ENCODE peak calls at places on chromosome X, in four cellular contexts. One of them, this sample, is unnamed. For H3K27me3 and H3K36me3, the result is how much of the 10 kb centered on the place peaks cover.

GRCh38 chrX:40651620-40652223 is 4.4 kb upstream of the CXorf38 start:
- DNase-seq in neuronal stem cell: peak
- DNase-seq in left lung: peak
- DNase-seq in naive thymus-derived CD4-positive, alpha-beta T cell: peak
- DNase-seq in this sample: peak

GRCh38 chrX:10090319-10090718 is 66.5 kb upstream of the CLCN4 start:
- DNase-seq in naive thymus-derived CD4-positive, alpha-beta T cell: no peak
- DNase-seq in left lung: no peak
- DNase-seq in neuronal stem cell: no peak
- DNase-seq in this sample: no peak

GRCh38 chrX:33211356-33212254 is at the start of gene DMD:
- DNase-seq in left lung: peak
- DNase-seq in neuronal stem cell: no peak
- DNase-seq in naive thymus-derived CD4-positive, alpha-beta T cell: no peak
- DNase-seq in this sample: no peak

GRCh38 chrX:133215747-133216146 is 2.4 kb downstream of the TFDP3 start:
- DNase-seq in neuronal stem cell: peak
- DNase-seq in naive thymus-derived CD4-positive, alpha-beta T cell: no peak
- DNase-seq in left lung: no peak
- DNase-seq in this sample: peak

GRCh38 chrX:137929951-137930350 is 364.0 kb downstream of the ZIC3 start:
- DNase-seq in left lung: no peak
- DNase-seq in neuronal stem cell: no peak
- DNase-seq in naive thymus-derived CD4-positive, alpha-beta T cell: no peak
- DNase-seq in this sample: no peak

GRCh38 chrX:22699591-22700091 is 300.1 kb upstream of the DDX53 start:
- DNase-seq in naive thymus-derived CD4-positive, alpha-beta T cell: no peak
- DNase-seq in neuronal stem cell: no peak
- DNase-seq in left lung: no peak
- DNase-seq in this sample: no peak

GRCh38 chrX:40010550-40011364 is 87.0 kb downstream of the BCOR start:
- DNase-seq in naive thymus-derived CD4-positive, alpha-beta T cell: peak
- DNase-seq in neuronal stem cell: no peak
- DNase-seq in left lung: no peak
- DNase-seq in this sample: peak

GRCh38 chrX:21723097-21723496 is 34.8 kb downstream of the SMPX start:
- DNase-seq in left lung: no peak
- DNase-seq in naive thymus-derived CD4-positive, alpha-beta T cell: no peak
- DNase-seq in neuronal stem cell: no peak
- DNase-seq in this sample: no peak

GRCh38 chrX:154717824-154718223 is 33.1 kb downstream of the GAB3 start:
- DNase-seq in left lung: no peak
- DNase-seq in naive thymus-derived CD4-positive, alpha-beta T cell: no peak
- DNase-seq in neuronal stem cell: no peak
- DNase-seq in this sample: peak

GRCh38 chrX:32483534-32484136 is 727.7 kb downstream of the DMD start:
- DNase-seq in naive thymus-derived CD4-positive, alpha-beta T cell: no peak
- DNase-seq in left lung: no peak
- DNase-seq in neuronal stem cell: no peak
- DNase-seq in this sample: no peak

GRCh38 chrX:125096469-125096868 is 223.2 kb upstream of the TEX13C start:
- DNase-seq in left lung: no peak
- DNase-seq in neuronal stem cell: no peak
- DNase-seq in naive thymus-derived CD4-positive, alpha-beta T cell: no peak
- DNase-seq in this sample: no peak

GRCh38 chrX:7146703-7147430 is 645 bp upstream of the STS start:
- DNase-seq in naive thymus-derived CD4-positive, alpha-beta T cell: peak
- DNase-seq in neuronal stem cell: no peak
- DNase-seq in left lung: peak
- DNase-seq in this sample: no peak

GRCh38 chrX:133177202-133177601 is 41.0 kb downstream of the TFDP3 start:
- DNase-seq in left lung: no peak
- DNase-seq in naive thymus-derived CD4-positive, alpha-beta T cell: no peak
- DNase-seq in neuronal stem cell: no peak
- DNase-seq in this sample: no peak

GRCh38 chrX:38666909-38667308 is 105.6 kb downstream of the TSPAN7 start:
- DNase-seq in naive thymus-derived CD4-positive, alpha-beta T cell: no peak
- DNase-seq in left lung: no peak
- DNase-seq in neuronal stem cell: no peak
- DNase-seq in this sample: no peak

GRCh38 chrX:134761788-134762187 is 103.5 kb upstream of the PLAC1 start:
- DNase-seq in neuronal stem cell: no peak
- DNase-seq in left lung: no peak
- DNase-seq in naive thymus-derived CD4-positive, alpha-beta T cell: no peak
- DNase-seq in this sample: no peak

GRCh38 chrX:10350221-10350620 is 193.4 kb downstream of the CLCN4 start:
- DNase-seq in neuronal stem cell: no peak
- DNase-seq in left lung: no peak
- DNase-seq in naive thymus-derived CD4-positive, alpha-beta T cell: no peak
- DNase-seq in this sample: no peak

GRCh38 chrX:9708923-9709553 is 56.6 kb downstream of the GPR143 start:
- DNase-seq in left lung: peak
- DNase-seq in neuronal stem cell: peak
- DNase-seq in naive thymus-derived CD4-positive, alpha-beta T cell: peak
- DNase-seq in this sample: peak

GRCh38 chrX:2423899-2424298 is 76.9 kb downstream of the DHRSX start:
- DNase-seq in left lung: no peak
- DNase-seq in neuronal stem cell: no peak
- DNase-seq in naive thymus-derived CD4-positive, alpha-beta T cell: no peak
- DNase-seq in this sample: no peak

GRCh38 chrX:39757971-39758370 is 339.8 kb downstream of the BCOR start:
- DNase-seq in neuronal stem cell: no peak
- DNase-seq in left lung: no peak
- DNase-seq in naive thymus-derived CD4-positive, alpha-beta T cell: no peak
- DNase-seq in this sample: no peak

GRCh38 chrX:10797493-10797892 is 177.1 kb upstream of the MID1 start:
- DNase-seq in neuronal stem cell: no peak
- DNase-seq in naive thymus-derived CD4-positive, alpha-beta T cell: no peak
- DNase-seq in left lung: no peak
- DNase-seq in this sample: no peak

GRCh38 chrX:15292861-15293260 is 22.6 kb downstream of the ASB11 start:
- DNase-seq in neuronal stem cell: no peak
- DNase-seq in left lung: no peak
- DNase-seq in naive thymus-derived CD4-positive, alpha-beta T cell: no peak
- DNase-seq in this sample: no peak

GRCh38 chrX:100731441-100732281 is at the start of gene SYTL4:
- DNase-seq in naive thymus-derived CD4-positive, alpha-beta T cell: no peak
- DNase-seq in neuronal stem cell: no peak
- DNase-seq in left lung: peak
- DNase-seq in this sample: peak

GRCh38 chrX:7638053-7638452 is 204.9 kb upstream of the VCX start:
- DNase-seq in naive thymus-derived CD4-positive, alpha-beta T cell: no peak
- DNase-seq in left lung: no peak
- DNase-seq in neuronal stem cell: no peak
- DNase-seq in this sample: peak

GRCh38 chrX:18997916-18998315 is 14.0 kb upstream of the PHKA2 start:
- DNase-seq in neuronal stem cell: no peak
- DNase-seq in left lung: no peak
- DNase-seq in naive thymus-derived CD4-positive, alpha-beta T cell: no peak
- DNase-seq in this sample: peak

GRCh38 chrX:102934624-102935023 is 2.4 kb upstream of the RAB40AL start:
- DNase-seq in naive thymus-derived CD4-positive, alpha-beta T cell: peak
- DNase-seq in neuronal stem cell: peak
- DNase-seq in left lung: no peak
- DNase-seq in this sample: peak

GRCh38 chrX:135549519-135549918 is 29.1 kb downstream of the INTS6L start:
- DNase-seq in neuronal stem cell: no peak
- DNase-seq in naive thymus-derived CD4-positive, alpha-beta T cell: no peak
- DNase-seq in left lung: no peak
- DNase-seq in this sample: no peak

GRCh38 chrX:131895807-131896206 is 127.3 kb upstream of the STK26 start:
- DNase-seq in left lung: no peak
- DNase-seq in naive thymus-derived CD4-positive, alpha-beta T cell: no peak
- DNase-seq in neuronal stem cell: no peak
- DNase-seq in this sample: no peak

GRCh38 chrX:65406532-65406931 is 128.1 kb downstream of the LAS1L start:
- DNase-seq in left lung: no peak
- DNase-seq in naive thymus-derived CD4-positive, alpha-beta T cell: no peak
- DNase-seq in neuronal stem cell: no peak
- DNase-seq in this sample: peak

GRCh38 chrX:104922206-104922621 is 298.3 kb downstream of the TEX13A start:
- DNase-seq in neuronal stem cell: peak
- DNase-seq in naive thymus-derived CD4-positive, alpha-beta T cell: peak
- DNase-seq in left lung: peak
- DNase-seq in this sample: peak

GRCh38 chrX:15930585-15930984 is 76.0 kb upstream of the AP1S2 start:
- DNase-seq in naive thymus-derived CD4-positive, alpha-beta T cell: no peak
- DNase-seq in neuronal stem cell: no peak
- DNase-seq in left lung: no peak
- DNase-seq in this sample: peak

GRCh38 chrX:41906515-41907165 is 16.7 kb downstream of the CASK start:
- DNase-seq in naive thymus-derived CD4-positive, alpha-beta T cell: no peak
- DNase-seq in left lung: no peak
- DNase-seq in neuronal stem cell: no peak
- DNase-seq in this sample: no peak

GRCh38 chrX:16946971-16947562 is 609 bp downstream of the REPS2 start:
- DNase-seq in neuronal stem cell: no peak
- DNase-seq in naive thymus-derived CD4-positive, alpha-beta T cell: peak
- DNase-seq in left lung: peak
- DNase-seq in this sample: peak

GRCh38 chrX:25810202-25810601 is 327.9 kb upstream of the MAGEB18 start:
- DNase-seq in left lung: no peak
- DNase-seq in naive thymus-derived CD4-positive, alpha-beta T cell: no peak
- DNase-seq in neuronal stem cell: no peak
- DNase-seq in this sample: no peak

GRCh38 chrX:130413415-130413814 is 11.6 kb downstream of the RBMX2 start:
- DNase-seq in neuronal stem cell: no peak
- DNase-seq in left lung: no peak
- DNase-seq in naive thymus-derived CD4-positive, alpha-beta T cell: no peak
- DNase-seq in this sample: no peak

DNA sequence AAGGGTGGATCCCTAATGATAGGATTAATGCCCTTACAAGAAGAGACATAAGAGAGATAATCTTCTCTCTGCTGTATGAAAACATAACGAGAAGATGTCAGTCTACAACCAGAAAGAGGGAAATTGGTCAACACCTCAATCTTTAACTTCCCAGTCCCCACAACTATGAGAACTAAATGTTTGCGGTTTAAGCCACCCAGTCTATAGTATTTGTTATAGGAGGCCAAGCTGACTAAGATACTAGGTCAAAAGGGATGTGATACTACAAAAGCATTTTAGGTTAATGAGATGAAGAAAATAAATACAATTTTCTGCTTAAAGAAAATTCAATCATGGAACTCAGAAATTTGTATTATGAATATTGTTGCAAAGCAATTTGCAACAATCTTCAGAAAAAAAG is 55.4 kb upstream of the LHFPL1 start:
- DNase-seq in left lung: no peak
- DNase-seq in naive thymus-derived CD4-positive, alpha-beta T cell: no peak
- DNase-seq in neuronal stem cell: no peak
- DNase-seq in this sample: no peak
- H3K27me3 ChIP-seq in left lung: under half
- H3K27me3 ChIP-seq in naive thymus-derived CD4-positive, alpha-beta T cell: under half
- H3K27me3 ChIP-seq in neuronal stem cell: under half
- H3K27me3 ChIP-seq in this sample: under half

DNA sequence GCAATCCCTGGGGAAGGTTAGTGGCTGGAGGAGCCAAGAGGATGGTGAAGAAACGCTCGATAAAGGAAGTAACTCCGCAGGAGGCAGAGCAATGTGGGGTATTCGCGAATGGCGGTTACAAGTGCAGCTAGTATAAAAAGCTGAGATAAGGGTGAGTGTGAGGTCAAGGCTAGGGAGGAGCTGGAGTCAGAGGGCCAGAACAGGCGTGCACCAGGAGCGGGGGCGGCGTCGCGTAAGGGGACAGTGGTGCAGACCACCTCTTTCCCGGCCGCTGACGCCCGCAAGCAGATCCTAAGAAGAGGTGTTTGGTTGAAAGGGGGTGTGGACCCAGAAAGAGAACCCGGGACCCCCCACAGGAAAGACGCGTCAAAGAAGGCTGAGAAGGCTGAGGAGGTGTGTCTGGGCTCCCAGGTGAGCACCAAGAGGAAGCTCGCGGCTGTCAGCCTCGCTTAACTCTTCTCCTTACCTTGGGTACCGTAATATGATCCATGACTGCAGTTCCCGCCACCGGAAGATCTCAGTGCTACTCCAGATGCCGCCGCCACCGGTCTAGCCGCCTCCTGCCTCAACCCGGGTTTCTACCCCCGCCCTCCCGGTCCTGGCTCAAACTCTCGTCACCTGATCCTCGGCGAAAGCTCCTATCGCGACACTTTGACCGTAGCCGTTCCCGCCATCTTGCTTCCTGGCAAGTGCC is at the start of gene MTMR8:
- DNase-seq in left lung: peak
- DNase-seq in neuronal stem cell: peak
- DNase-seq in naive thymus-derived CD4-positive, alpha-beta T cell: peak
- DNase-seq in this sample: peak
- H3K4me3 ChIP-seq in left lung: peak
- H3K4me3 ChIP-seq in neuronal stem cell: peak
- H3K4me3 ChIP-seq in naive thymus-derived CD4-positive, alpha-beta T cell: peak
- H3K4me3 ChIP-seq in this sample: peak

DNA sequence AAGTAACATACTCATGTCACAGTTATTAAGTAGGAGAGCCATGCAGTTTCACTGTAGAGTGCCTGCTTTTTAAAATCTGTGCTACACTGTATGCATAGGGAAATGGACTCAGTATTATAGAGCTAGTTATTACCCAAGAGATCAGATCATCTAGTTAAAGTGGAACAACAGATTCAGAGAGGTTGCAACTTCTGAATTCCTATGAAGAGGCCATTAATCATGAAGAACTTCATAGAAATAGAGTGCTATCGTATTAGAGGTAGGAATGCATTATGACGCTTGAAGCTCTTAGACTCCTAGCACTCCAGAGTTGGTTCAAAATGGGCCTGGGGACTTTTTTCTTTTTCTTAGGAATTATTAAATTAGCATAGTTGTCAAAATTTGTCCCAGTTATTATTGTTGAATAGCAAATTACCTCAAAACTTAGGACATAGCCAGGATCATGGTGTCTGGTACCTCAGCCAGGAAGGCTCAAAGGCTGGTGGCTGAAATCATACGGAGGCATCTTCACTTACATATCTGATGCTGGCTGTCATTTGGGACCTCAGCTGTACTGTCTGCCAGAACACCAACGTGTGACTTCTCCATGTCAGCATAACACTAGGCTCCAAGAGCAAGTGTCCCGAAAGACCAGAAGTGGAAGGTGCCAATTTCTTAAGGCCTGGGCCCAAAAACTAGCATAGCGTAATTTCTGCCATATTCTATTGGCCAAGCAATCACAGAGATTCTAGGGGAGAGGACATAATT is 125.7 kb downstream of the STAG2 start:
- DNase-seq in neuronal stem cell: no peak
- DNase-seq in left lung: no peak
- DNase-seq in naive thymus-derived CD4-positive, alpha-beta T cell: no peak
- DNase-seq in this sample: no peak
- H3K36me3 ChIP-seq in neuronal stem cell: under half
- H3K36me3 ChIP-seq in left lung: half or more
- H3K36me3 ChIP-seq in naive thymus-derived CD4-positive, alpha-beta T cell: under half
- H3K36me3 ChIP-seq in this sample: under half

DNA sequence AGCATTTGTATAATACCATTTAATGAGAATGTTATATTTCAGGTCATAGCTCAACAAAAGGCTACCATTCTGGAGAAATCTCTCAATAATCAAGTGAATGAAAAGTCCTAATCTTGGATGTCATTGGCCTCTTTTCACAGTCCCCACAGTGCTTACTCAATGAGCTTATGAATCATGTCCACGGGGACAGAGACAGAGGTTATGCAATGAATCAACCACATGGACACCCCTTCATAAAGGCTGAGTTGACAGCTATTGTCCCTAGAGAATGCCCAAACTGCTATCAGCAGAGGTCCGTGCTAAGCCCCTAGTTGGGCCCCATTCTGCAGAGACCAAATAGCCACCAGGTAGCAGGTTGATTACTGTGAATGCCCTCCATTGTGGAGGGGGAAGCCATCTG is 158.1 kb downstream of the LHFPL1 start:
- DNase-seq in naive thymus-derived CD4-positive, alpha-beta T cell: no peak
- DNase-seq in left lung: no peak
- DNase-seq in neuronal stem cell: no peak
- DNase-seq in this sample: no peak
- H3K27me3 ChIP-seq in naive thymus-derived CD4-positive, alpha-beta T cell: under half
- H3K27me3 ChIP-seq in left lung: under half
- H3K27me3 ChIP-seq in neuronal stem cell: under half
- H3K27me3 ChIP-seq in this sample: under half